ENCODE peak calls at places on chromosomes 6 and 20, in six cellular contexts. E, I, W, H, X and B are unnamed samples.
A peak's percentile ranks its signal among the peaks of the same experiment; 100 is the strongest.

GRCh38 chr6:21537660-21538059 is 55.9 kb upstream of the SOX4 start:
- DNase-seq in W (no peak), H (no peak), E (no peak), I (no peak), X (no peak), B (no peak)

GRCh38 chr6:47733879-47734558 is 35.6 kb downstream of the ADGRF4 start:
- DNase-seq in E (no peak), I (peak; percentile 28), X (no peak), W (peak; percentile 7), H (peak; percentile 50), B (no peak)

GRCh38 chr6:80767808-80768207 is 661.3 kb downstream of the BCKDHB start:
- DNase-seq in I (no peak), E (no peak), W (no peak), X (no peak), H (no peak), B (no peak)

GRCh38 chr20:57009775-57010174 is 256.7 kb downstream of the BMP7 start:
- DNase-seq in X (no peak), E (no peak), H (no peak), I (no peak), W (no peak), B (no peak)

GRCh38 chr20:48697845-48698491 is 129.8 kb downstream of the PREX1 start:
- DNase-seq in H (peak; percentile 20), X (no peak), E (no peak), W (no peak), I (peak; percentile 87), B (no peak)

GRCh38 chr20:50194831-50195523 is 4.3 kb downstream of the CEBPB start:
- DNase-seq in W (no peak), E (no peak), I (no peak), H (peak; percentile 46), X (no peak), B (no peak)

GRCh38 chr6:114747995-114748625 is 405.3 kb upstream of the HS3ST5 start:
- DNase-seq in W (no peak), I (peak; percentile 21), X (no peak), H (peak; percentile 28), E (no peak), B (peak; percentile 1)

GRCh38 chr20:54085910-54086309 is 15.5 kb upstream of the BCAS1 start:
- DNase-seq in W (no peak), I (no peak), E (no peak), X (no peak), H (no peak), B (no peak)

GRCh38 chr6:116518621-116519020 is 7.2 kb downstream of the CALHM5 start:
- DNase-seq in X (no peak), I (no peak), W (no peak), H (peak; percentile 45), E (no peak), B (no peak)

GRCh38 chr6:41939091-41939847 is 2.3 kb downstream of the CCND3 start:
- DNase-seq in H (peak; percentile 96), X (no peak), W (no peak), I (no peak), E (no peak), B (no peak)

GRCh38 chr6:2858678-2859324 is 17.1 kb upstream of the SERPINB1 start:
- DNase-seq in E (no peak), X (no peak), W (no peak), H (peak; percentile 61), I (no peak), B (no peak)

GRCh38 chr20:25325997-25326396 is 64.6 kb downstream of the ABHD12 start:
- DNase-seq in E (no peak), I (no peak), W (no peak), H (no peak), X (no peak), B (no peak)

GRCh38 chr20:4064118-4064962 is 49.0 kb upstream of the RNF24 start:
- DNase-seq in E (no peak), X (no peak), I (no peak), H (peak; percentile 76), W (no peak), B (no peak)

GRCh38 chr6:111585241-111585968 is 20.3 kb downstream of the TRAF3IP2 start:
- DNase-seq in W (no peak), I (no peak), X (no peak), E (no peak), H (no peak), B (no peak)

GRCh38 chr20:49323622-49324238 is 45.9 kb upstream of the ZNFX1 start:
- DNase-seq in W (no peak), H (peak; percentile 72), E (no peak), I (peak; percentile 52), X (no peak), B (no peak)

GRCh38 chr6:48825501-48826317 is 637.3 kb downstream of the MMUT start:
- DNase-seq in H (no peak), I (no peak), X (no peak), W (no peak), E (no peak), B (no peak)

GRCh38 chr20:47336013-47336754 is 20.3 kb downstream of the ZMYND8 start:
- DNase-seq in X (no peak), E (no peak), I (no peak), W (no peak), H (no peak), B (no peak)

GRCh38 chr6:36627801-36628246 is 33.7 kb downstream of the SRSF3 start:
- DNase-seq in I (no peak), H (no peak), E (no peak), W (no peak), X (no peak), B (no peak)

GRCh38 chr6:22756365-22756764 is 187.0 kb downstream of the HDGFL1 start:
- DNase-seq in W (no peak), E (no peak), H (no peak), X (no peak), I (no peak), B (no peak)

GRCh38 chr6:42407379-42407778 is 44.3 kb downstream of the TRERF1 start:
- DNase-seq in E (no peak), W (no peak), H (peak; percentile 61), X (no peak), I (no peak), B (no peak)

GRCh38 chr6:613981-614380 is 42.9 kb downstream of the HUS1B start:
- DNase-seq in E (no peak), H (peak; percentile 20), I (no peak), W (no peak), X (no peak), B (no peak)

GRCh38 chr6:168200571-168201134 is 118.9 kb downstream of the DACT2 start:
- DNase-seq in I (peak; percentile 84), W (no peak), X (no peak), H (no peak), E (no peak), B (no peak)

GRCh38 chr6:123888779-123889513 is 85.3 kb downstream of the NKAIN2 start:
- DNase-seq in I (no peak), H (no peak), W (no peak), E (no peak), X (no peak), B (no peak)

GRCh38 chr6:55980627-55981211 is 105.3 kb upstream of the BMP5 start:
- DNase-seq in E (no peak), I (peak; percentile 42), H (no peak), X (no peak), W (no peak), B (no peak)

DNA sequence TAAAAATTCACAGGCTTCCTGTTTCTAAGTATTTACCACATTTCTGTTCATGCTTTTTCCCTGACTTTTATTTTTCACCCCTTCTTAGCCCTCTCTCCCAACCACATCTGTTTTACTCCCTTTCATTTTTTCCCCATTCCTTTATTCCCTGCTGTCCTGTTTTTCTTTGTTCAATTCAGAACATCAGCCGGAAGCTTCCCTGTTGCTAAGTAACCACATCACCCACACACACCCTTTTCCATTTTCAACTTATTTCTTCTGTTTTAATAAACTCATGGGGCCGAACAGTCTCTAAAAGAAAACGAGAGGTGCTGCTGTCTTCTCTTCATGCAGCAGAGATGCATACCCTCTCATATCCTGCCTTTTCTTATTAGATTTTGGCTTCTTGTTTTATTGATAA is 53.5 kb upstream of the CEP85L start:
- DNase-seq in H (no peak), I (no peak), W (no peak), E (no peak), X (no peak), B (no peak)
- TF ChIP-seq TAF1 in H (no peak), I (no peak), W (no peak), E (no peak), X (no peak), B (no peak)

DNA sequence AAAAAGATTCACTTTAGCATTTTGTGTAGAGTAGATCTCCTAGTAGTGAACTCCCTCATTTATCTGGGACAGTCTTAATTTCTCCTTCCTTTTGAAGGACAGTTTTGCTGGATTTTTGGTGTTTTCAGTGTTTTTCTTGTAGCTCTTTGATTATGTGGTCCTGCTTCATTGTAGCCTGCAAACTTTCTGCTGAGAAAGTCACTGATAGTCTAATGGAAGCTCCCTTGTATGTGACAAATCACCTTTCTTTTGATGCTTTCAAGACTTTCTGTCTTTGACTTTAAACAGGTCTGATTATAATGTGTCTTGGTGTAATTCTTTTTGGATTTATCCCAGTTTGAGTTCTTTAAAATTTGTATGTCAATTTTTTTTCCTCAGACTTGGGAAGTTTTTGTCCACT is 86.1 kb downstream of the FAM83B start:
- DNase-seq in W (no peak), I (no peak), X (no peak), E (no peak), H (no peak), B (no peak)
- TF ChIP-seq POLR2AphosphoS5 in W (no peak), I (no peak), X (no peak), E (no peak), H (no peak), B (no peak)

DNA sequence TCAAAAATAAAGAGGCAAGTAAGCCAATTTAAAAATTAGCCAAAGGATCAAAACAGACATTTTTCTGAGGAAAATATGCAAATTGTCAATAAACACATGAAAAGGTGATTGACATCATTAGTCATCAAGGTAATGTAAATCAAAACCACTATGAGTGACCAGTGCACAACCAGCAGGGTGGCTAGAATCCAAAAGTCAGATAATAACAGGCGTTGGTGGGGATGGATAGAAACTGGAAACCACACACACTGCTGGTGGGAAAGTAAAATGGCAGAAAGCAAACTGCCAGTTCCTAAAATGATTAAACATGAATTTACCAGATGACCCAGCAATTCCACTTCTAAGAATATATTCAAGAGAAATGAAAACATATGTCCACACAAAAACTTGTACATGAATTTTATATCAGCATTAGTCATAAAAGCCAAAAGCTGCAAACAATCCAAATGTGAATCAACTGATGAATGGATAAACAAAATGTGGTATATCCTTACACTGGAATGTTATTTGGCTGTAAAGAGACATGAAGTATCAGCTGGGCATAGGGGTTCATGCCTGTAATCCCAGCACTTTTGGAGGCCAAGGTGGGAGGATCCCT is 74.8 kb upstream of the MBOAT1 start:
- DNase-seq in W (no peak), H (peak; percentile 39), E (no peak), I (no peak), X (no peak), B (no peak)
- TF ChIP-seq POLR2A in W (no peak), H (no peak), E (no peak), I (no peak), X (no peak), B (no peak)

GRCh38 chr20:2149507-2149906 is 47.9 kb downstream of the STK35 start:
- DNase-seq in W (no peak), H (no peak), I (no peak), E (no peak), X (no peak), B (no peak)

GRCh38 chr20:2156224-2156623 is 54.6 kb downstream of the STK35 start:
- DNase-seq in H (no peak), X (no peak), E (no peak), I (no peak), W (no peak), B (no peak)

GRCh38 chr20:2156666-2157624 is 55.3 kb downstream of the STK35 start:
- DNase-seq in X (no peak), W (no peak), E (no peak), I (peak; percentile 64), H (no peak), B (no peak)

GRCh38 chr20:2150660-2151059 is 49.0 kb downstream of the STK35 start:
- DNase-seq in H (no peak), E (no peak), I (no peak), W (no peak), X (no peak), B (no peak)

GRCh38 chr20:2151805-2152727 is 50.4 kb downstream of the STK35 start:
- DNase-seq in I (no peak), W (no peak), E (no peak), X (no peak), H (no peak), B (no peak)
- TF ChIP-seq TAF1 in I (no peak), W (no peak), E (no peak), X (no peak), H (no peak), B (no peak)